ENCODE peak calls at places on chromosomes 6 and 20, in six cellular contexts. O, A, C, N, T and F are unnamed samples.

GRCh38 chr6:142207265-142207877 is 60.3 kb downstream of the VTA1 start:
- DNase-seq in O (no peak), N (peak; percentile 64), A (peak; percentile 60), C (peak; percentile 49), T (peak; percentile 51), F (peak; percentile 26)

GRCh38 chr6:24949020-24949569 is 13.3 kb upstream of the RIPOR2 start:
- DNase-seq in O (no peak), A (no peak), C (no peak), N (no peak), T (no peak), F (no peak)

GRCh38 chr6:147176795-147177194 is 27.4 kb upstream of the STXBP5 start:
- DNase-seq in N (no peak), T (no peak), C (no peak), A (no peak), O (no peak), F (no peak)

GRCh38 chr20:38804682-38805501 is 605 bp upstream of the PPP1R16B start:
- DNase-seq in T (peak; percentile 55), C (no peak), O (peak; percentile 86), A (peak; percentile 43), N (no peak), F (no peak)

GRCh38 chr6:158529629-158530028 is 30.3 kb upstream of the TMEM181 start:
- DNase-seq in O (no peak), C (no peak), A (no peak), N (no peak), T (no peak), F (no peak)

GRCh38 chr20:23268792-23269354 is 81.7 kb upstream of the NXT1 start:
- DNase-seq in N (no peak), C (peak; percentile 21), O (peak; percentile 31), T (no peak), A (no peak), F (no peak)

GRCh38 chr6:134621858-134622257 is 303.9 kb upstream of the SGK1 start:
- DNase-seq in N (peak; percentile 25), A (peak; percentile 74), O (no peak), C (no peak), T (no peak), F (no peak)

GRCh38 chr6:47076422-47077344 is 34.6 kb upstream of the ADGRF1 start:
- DNase-seq in N (no peak), C (no peak), T (no peak), O (no peak), A (peak; percentile 84), F (no peak)

GRCh38 chr6:13708679-13709261 is 2.9 kb downstream of the RANBP9 start:
- DNase-seq in N (peak; percentile 31), T (no peak), O (no peak), A (no peak), C (no peak), F (no peak)

GRCh38 chr6:168442646-168443045 is 1.7 kb downstream of the SMOC2 start:
- DNase-seq in O (peak; percentile 28), T (no peak), A (no peak), N (no peak), C (no peak), F (no peak)

GRCh38 chr6:142551145-142551811 is 249.5 kb downstream of the ADGRG6 start:
- DNase-seq in A (no peak), N (no peak), C (peak; percentile 6), T (no peak), O (peak; percentile 86), F (no peak)

GRCh38 chr20:52103911-52104545 is 87.6 kb downstream of the ZFP64 start:
- DNase-seq in O (no peak), A (no peak), T (no peak), N (peak; percentile 14), C (no peak), F (no peak)

GRCh38 chr6:37972994-37973757 is 153.6 kb downstream of the ZFAND3 start:
- DNase-seq in T (no peak), A (no peak), N (no peak), C (no peak), O (no peak), F (no peak)

GRCh38 chr6:86723729-86724128 is 213.6 kb upstream of the HTR1E start:
- DNase-seq in N (no peak), O (no peak), A (no peak), C (peak; percentile 12), T (no peak), F (no peak)

GRCh38 chr20:63702036-63702665 is 5.6 kb downstream of the ARFRP1 start:
- DNase-seq in O (peak; percentile 71), A (no peak), N (no peak), T (no peak), C (no peak), F (no peak)

GRCh38 chr20:33176101-33176500 is 8.1 kb downstream of the BPIFA2 start:
- DNase-seq in A (no peak), O (no peak), N (no peak), C (no peak), T (no peak), F (no peak)

GRCh38 chr6:138500045-138500665 is 861 bp upstream of the NHSL1 start:
- DNase-seq in C (no peak), T (no peak), N (no peak), O (no peak), A (no peak), F (no peak)

GRCh38 chr6:41214559-41215238 is 13.4 kb upstream of the TREML4 start:
- DNase-seq in O (peak; percentile 31), T (no peak), N (no peak), A (no peak), C (no peak), F (no peak)

GRCh38 chr6:34170341-34170740 is 24.5 kb upstream of the GRM4 start:
- DNase-seq in N (peak; percentile 8), T (no peak), O (peak; percentile 36), A (no peak), C (no peak), F (no peak)

GRCh38 chr6:33967966-33968724 is 164.3 kb upstream of the MLN start:
- DNase-seq in C (peak; percentile 11), O (peak; percentile 64), A (no peak), T (peak; percentile 43), N (no peak), F (no peak)

GRCh38 chr20:13200767-13201500 is 20.1 kb upstream of the ISM1 start:
- DNase-seq in C (no peak), A (no peak), O (no peak), T (no peak), N (no peak), F (no peak)

GRCh38 chr6:159682265-159682664 is 10.8 kb downstream of the SOD2 start:
- DNase-seq in A (no peak), N (peak; percentile 74), O (no peak), T (no peak), C (no peak), F (no peak)

DNA sequence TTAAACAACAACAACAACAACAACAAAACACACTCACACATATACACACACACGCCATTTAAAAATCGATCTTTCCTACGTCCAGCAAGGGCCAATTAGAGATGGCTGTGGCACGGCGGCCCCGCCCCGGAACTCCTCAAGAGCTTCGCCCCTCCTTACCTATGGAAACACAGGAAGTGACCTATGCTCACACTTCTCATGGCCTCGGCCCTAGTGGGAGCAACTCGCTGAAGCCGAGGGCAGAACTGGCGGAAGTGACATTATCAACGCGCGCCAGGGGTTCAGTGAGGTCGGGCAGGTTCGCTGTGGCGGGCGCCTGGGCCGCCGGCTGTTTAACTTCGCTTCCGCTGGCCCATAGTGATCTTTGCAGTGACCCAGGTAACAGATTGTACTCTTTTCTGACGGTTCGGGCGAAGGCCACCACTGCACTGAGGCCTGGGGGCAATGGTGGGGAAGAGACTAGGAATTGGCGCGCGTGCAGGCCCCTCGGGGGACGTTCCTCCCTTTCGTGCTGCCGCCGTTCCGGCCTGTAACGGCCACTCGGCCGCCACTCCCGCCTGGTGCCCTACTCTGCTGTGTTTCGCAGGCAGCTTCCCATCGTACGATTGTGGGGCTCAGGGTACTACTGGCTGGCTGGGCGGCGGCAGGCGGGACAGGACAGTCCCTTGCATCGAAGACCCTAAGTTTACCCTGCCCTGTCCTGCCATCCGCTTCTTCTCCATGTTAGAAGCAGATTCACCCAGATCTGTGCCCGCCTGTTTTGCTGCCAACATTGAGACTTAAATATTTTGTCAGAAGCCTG is at the start of gene TBP:
- DNase-seq in C (peak; percentile 98), T (peak; percentile 98), A (peak; percentile 98), O (peak; percentile 99), N (peak; percentile 99), F (peak; percentile 98)
- TF ChIP-seq POLR2A in C (peak; percentile 47), T (peak; percentile 54), A (no peak), O (no peak), N (peak; percentile 65), F (peak; percentile 25)

GRCh38 chr6:129050086-129050485 is 167.1 kb downstream of the LAMA2 start:
- DNase-seq in C (no peak), N (peak; percentile 32), A (no peak), O (no peak), T (no peak), F (no peak)

GRCh38 chr6:129046526-129046925 is 163.6 kb downstream of the LAMA2 start:
- DNase-seq in O (no peak), N (no peak), T (no peak), A (no peak), C (no peak), F (no peak)

DNA sequence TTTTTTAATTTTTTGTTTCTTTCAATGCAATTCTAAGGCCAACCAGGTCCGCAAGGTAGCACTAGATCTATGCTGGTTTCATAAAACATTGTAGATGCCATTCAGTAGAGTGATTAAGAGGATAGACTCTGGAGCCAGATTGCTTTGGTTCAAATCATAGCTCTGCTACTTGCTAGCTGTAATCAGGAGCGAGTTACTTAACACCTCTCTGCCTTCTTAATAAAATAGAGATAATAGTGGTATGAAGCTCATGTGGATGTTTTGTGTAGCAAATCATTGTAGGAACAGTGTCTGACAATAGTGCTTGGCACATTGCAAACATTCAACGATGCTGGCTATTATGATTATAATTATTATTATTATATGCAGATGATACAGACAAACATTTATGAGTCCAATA is 164.9 kb downstream of the LAMA2 start:
- DNase-seq in A (no peak), N (no peak), T (no peak), C (no peak), O (no peak), F (no peak)
- TF ChIP-seq CTCF in A (no peak), N (no peak), T (no peak), C (no peak), O (no peak), F (no peak)

GRCh38 chr6:54957698-54958097 is 111.1 kb downstream of the FAM83B start:
- DNase-seq in N (no peak), C (no peak), O (no peak), A (no peak), T (no peak), F (no peak)

DNA sequence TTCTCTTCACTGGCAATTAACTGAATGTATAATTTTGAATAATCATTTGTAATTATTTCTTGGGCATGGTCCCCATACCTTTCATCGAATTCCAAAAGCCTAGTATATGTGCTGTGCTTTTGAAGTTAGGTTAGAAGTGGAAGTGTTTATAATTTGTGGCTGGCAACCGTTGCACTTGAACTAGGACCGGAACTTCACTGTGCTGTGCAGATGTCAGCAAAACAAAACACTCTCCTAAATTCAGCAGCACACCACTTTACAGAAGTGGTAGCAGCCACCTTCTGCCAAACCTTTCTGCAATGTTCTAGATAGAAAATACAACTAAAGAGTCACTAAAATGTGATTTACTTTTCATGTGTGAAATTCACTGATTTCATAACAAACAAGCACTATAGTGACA is 111.9 kb downstream of the FAM83B start:
- DNase-seq in T (no peak), A (no peak), O (no peak), C (no peak), N (no peak), F (no peak)
- H3K4me3 ChIP-seq in T (no peak overlapping the region), A (no peak overlapping the region), O (no peak overlapping the region), C (no peak overlapping the region), N (no peak overlapping the region), F (no peak overlapping the region)

GRCh38 chr20:5127204-5127858 is 523 bp downstream of the CDS2 start:
- DNase-seq in C (peak; percentile 70), N (peak; percentile 56), T (peak; percentile 70), A (peak; percentile 52), O (peak; percentile 92), F (peak; percentile 47)
- TF ChIP-seq POLR2A in C (no peak), N (no peak), T (no peak), A (no peak), O (no peak), F (no peak)

GRCh38 chr6:42783177-42783875 is 1.5 kb downstream of the BICRAL start:
- DNase-seq in C (peak; percentile 70), T (peak; percentile 86), N (peak; percentile 59), O (peak; percentile 94), A (peak; percentile 78), F (peak; percentile 75)
- TF ChIP-seq CTCF in C (no peak), T (no peak), N (no peak), O (no peak), A (no peak), F (no peak)